ENCODE peak calls at places on chromosomes 6 and 20, in seven cellular contexts. E, H, R, X, I, O and U are unnamed samples.

GRCh38 chr6:33967966-33968724 is 164.3 kb upstream of the MLN start:
- DNase-seq in R (no peak), X (no peak), E (no peak), H (no peak), O (no peak), I (no peak), U (no peak)

GRCh38 chr6:43865947-43866346 is 95.9 kb downstream of the VEGFA start:
- DNase-seq in R (no peak), X (no peak), E (no peak), O (no peak), H (no peak), I (no peak), U (no peak)

GRCh38 chr20:4802522-4802921 is 80.8 kb downstream of the PRND start:
- DNase-seq in O (no peak), E (no peak), R (no peak), I (no peak), H (no peak), X (no peak), U (no peak)

GRCh38 chr6:71262914-71263313 is 25.7 kb upstream of the OGFRL1 start:
- DNase-seq in O (no peak), I (no peak), H (no peak), E (no peak), X (no peak), R (no peak), U (no peak)

GRCh38 chr6:118748311-118749062 is 97.1 kb upstream of the CEP85L start:
- DNase-seq in H (no peak), E (peak; percentile 35), O (no peak), I (peak; percentile 30), X (no peak), R (no peak), U (peak; percentile 90)

GRCh38 chr6:134331255-134331654 is 13.3 kb upstream of the SGK1 start:
- DNase-seq in E (no peak), H (no peak), R (no peak), O (no peak), X (no peak), I (no peak), U (peak; percentile 70)

GRCh38 chr6:34490390-34491090 is 24.7 kb downstream of the PACSIN1 start:
- DNase-seq in E (no peak), H (no peak), I (no peak), X (peak; percentile 42), R (no peak), O (no peak), U (no peak)

GRCh38 chr6:154893927-154894326 is 101.2 kb upstream of the TIAM2 start:
- DNase-seq in R (no peak), X (no peak), O (no peak), I (peak; percentile 28), H (no peak), E (peak; percentile 11), U (no peak)

GRCh38 chr6:131093334-131093733 is 30.3 kb upstream of the EPB41L2 start:
- DNase-seq in I (no peak), R (no peak), X (no peak), O (no peak), H (no peak), E (no peak), U (no peak)

GRCh38 chr6:42451595-42452170 is at the start of gene TRERF1:
- DNase-seq in X (peak; percentile 78), R (peak; percentile 82), H (peak; percentile 28), I (peak; percentile 73), E (peak; percentile 15), O (peak; percentile 41), U (peak; percentile 92)

GRCh38 chr6:169627736-169628423 is 73.9 kb downstream of the WDR27 start:
- DNase-seq in O (no peak), H (no peak), X (no peak), R (no peak), I (no peak), E (no peak), U (no peak)

GRCh38 chr6:124055986-124056385 is 252.3 kb downstream of the NKAIN2 start:
- DNase-seq in O (no peak), E (no peak), H (no peak), X (no peak), I (no peak), R (no peak), U (no peak)

GRCh38 chr6:3026811-3027626 is 27.3 kb downstream of the NQO2 start:
- DNase-seq in I (no peak), O (no peak), E (no peak), R (peak; percentile 73), X (no peak), H (no peak), U (no peak)

GRCh38 chr6:136921936-136922679 is at the start of gene SLC35D3:
- DNase-seq in E (no peak), O (peak; percentile 18), X (peak; percentile 56), H (no peak), R (peak; percentile 69), I (peak; percentile 7), U (peak; percentile 91)

GRCh38 chr20:45343445-45343866 is 4.8 kb downstream of the SDC4 start:
- DNase-seq in O (no peak), E (no peak), R (no peak), H (no peak), X (peak; percentile 77), I (no peak), U (no peak)

GRCh38 chr6:159979136-159979874 is 10.4 kb downstream of the IGF2R start:
- DNase-seq in X (no peak), H (no peak), I (no peak), R (peak; percentile 86), O (no peak), E (peak; percentile 11), U (no peak)

GRCh38 chr20:42688576-42688975 is 501.1 kb downstream of the PTPRT start:
- DNase-seq in R (no peak), I (peak; percentile 22), H (no peak), X (no peak), O (no peak), E (no peak), U (no peak)

GRCh38 chr6:35007016-35007415 is 118.0 kb downstream of the ANKS1A start:
- DNase-seq in H (no peak), I (no peak), O (no peak), R (no peak), X (no peak), E (no peak), U (no peak)

GRCh38 chr6:41441598-41442205 is 104.5 kb upstream of the FOXP4 start:
- DNase-seq in I (no peak), X (no peak), R (no peak), H (no peak), O (no peak), E (no peak), U (no peak)

GRCh38 chr6:2622683-2623082 is 128.0 kb downstream of the MYLK4 start:
- DNase-seq in X (no peak), O (no peak), H (no peak), I (no peak), E (no peak), R (no peak), U (no peak)

GRCh38 chr6:73515204-73516101 is 5.4 kb downstream of the EEF1A1 start:
- DNase-seq in I (peak; percentile 79), X (no peak), E (peak; percentile 62), O (no peak), H (no peak), R (peak; percentile 77), U (no peak)

GRCh38 chr20:56776345-56776744 is 147.2 kb downstream of the TFAP2C start:
- DNase-seq in H (no peak), O (no peak), R (no peak), I (no peak), X (no peak), E (no peak), U (no peak)

GRCh38 chr6:2197177-2197671 is 48.2 kb downstream of the GMDS start:
- DNase-seq in E (no peak), X (no peak), H (no peak), O (no peak), R (no peak), I (no peak), U (no peak)

GRCh38 chr20:40584128-40584819 is 104.8 kb downstream of the MAFB start:
- DNase-seq in R (no peak), I (no peak), X (no peak), H (no peak), O (no peak), E (no peak), U (no peak)

GRCh38 chr6:85436408-85436807 is 13.5 kb upstream of the NT5E start:
- DNase-seq in O (no peak), X (no peak), E (no peak), H (no peak), R (no peak), I (no peak), U (no peak)

GRCh38 chr6:166707045-166707444 is 80.0 kb upstream of the RPS6KA2 start:
- DNase-seq in E (peak; percentile 15), R (peak; percentile 47), I (peak; percentile 53), H (no peak), O (no peak), X (no peak), U (no peak)

GRCh38 chr20:34045294-34045693 is 51.6 kb downstream of the RALY start:
- DNase-seq in R (no peak), I (no peak), X (no peak), H (no peak), O (no peak), E (no peak), U (no peak)

GRCh38 chr20:53608456-53609413 is 15.1 kb upstream of the ZNF217 start:
- DNase-seq in O (no peak), H (no peak), I (no peak), E (no peak), X (no peak), R (peak; percentile 69), U (no peak)

GRCh38 chr6:28673800-28674671 is 148.4 kb downstream of the GPX5 start:
- DNase-seq in E (peak; percentile 79), X (no peak), I (peak; percentile 63), R (peak; percentile 88), O (no peak), H (no peak), U (no peak)

GRCh38 chr20:34040300-34041015 is 46.7 kb downstream of the RALY start:
- DNase-seq in I (no peak), X (no peak), R (no peak), E (no peak), O (no peak), H (no peak), U (no peak)

GRCh38 chr6:117919775-117920492 is 12.9 kb downstream of the SLC35F1 start:
- DNase-seq in O (no peak), I (no peak), R (no peak), E (no peak), X (no peak), H (no peak), U (no peak)

GRCh38 chr6:1739220-1739619 is 129.5 kb downstream of the FOXC1 start:
- DNase-seq in R (no peak), O (no peak), X (no peak), I (no peak), H (no peak), E (no peak), U (no peak)

GRCh38 chr6:158655569-158656450 is 6.0 kb downstream of the SYTL3 start:
- DNase-seq in I (no peak), X (no peak), H (no peak), E (no peak), O (no peak), R (peak; percentile 57), U (peak; percentile 85)

GRCh38 chr6:1135726-1136414 is 176.0 kb upstream of the FOXQ1 start:
- DNase-seq in X (no peak), H (no peak), O (no peak), R (no peak), E (no peak), I (no peak), U (peak; percentile 80)

GRCh38 chr6:44264154-44265002 is 973 bp downstream of the NFKBIE start:
- DNase-seq in X (no peak), H (no peak), E (no peak), O (no peak), I (no peak), R (peak; percentile 70), U (no peak)